ENCODE peak calls at places on chromosomes 16 and 17, in nine cellular contexts. T is cardiac muscle cell, O is SK-N-SH, P is H9, G is B cell, E is body of pancreas, K is pancreas, N is endothelial cell of umbilical vein, Q is upper lobe of right lung. R is an unnamed sample.

GRCh38 chr17:47120521-47121095 is 68.5 kb downstream of the CDC27 start:
- DNase-seq in T (no peak), O (no peak), P (no peak), G (no peak), E (no peak), K (no peak), N (no peak), Q (no peak), R (no peak)

GRCh38 chr16:1082266-1082951 is 9.9 kb downstream of the SSTR5 start:
- DNase-seq in T (no peak), O (no peak), P (no peak), G (no peak), E (no peak), K (no peak), N (peak), Q (no peak), R (no peak)

GRCh38 chr17:29572691-29573557 is 4.4 kb downstream of the TP53I13 start:
- DNase-seq in T (peak), O (peak), P (peak), G (peak), E (peak), K (peak), N (peak), Q (peak), R (peak)

GRCh38 chr17:55722742-55723487 is at the start of gene TMEM100:
- DNase-seq in T (no peak), O (peak), P (no peak), G (no peak), E (no peak), K (no peak), N (peak), Q (no peak), R (no peak)

GRCh38 chr16:79128706-79129105 is 471.8 kb downstream of the MAF start:
- DNase-seq in T (no peak), O (no peak), P (no peak), G (no peak), E (no peak), K (no peak), N (no peak), Q (no peak), R (no peak)

GRCh38 chr16:4244881-4245280 is 3.0 kb upstream of the SRL start:
- DNase-seq in T (no peak), O (no peak), P (no peak), G (no peak), E (no peak), K (no peak), N (no peak), Q (no peak), R (no peak)

GRCh38 chr16:82758406-82758805 is 131.6 kb downstream of the CDH13 start:
- DNase-seq in T (no peak), O (no peak), P (no peak), G (no peak), E (no peak), K (no peak), N (no peak), Q (no peak), R (no peak)

GRCh38 chr17:20995873-20996723 is 46.7 kb downstream of the USP22 start:
- DNase-seq in T (no peak), O (peak), P (no peak), G (no peak), E (no peak), K (no peak), N (no peak), Q (peak), R (no peak)

GRCh38 chr17:1299729-1300579 is 20.5 kb downstream of the TRARG1 start:
- DNase-seq in T (no peak), O (no peak), P (peak), G (no peak), E (no peak), K (no peak), N (no peak), Q (no peak), R (no peak)

GRCh38 chr17:2421315-2422147 is 20.7 kb upstream of the MNT start:
- DNase-seq in T (no peak), O (no peak), P (no peak), G (no peak), E (peak), K (peak), N (no peak), Q (no peak), R (no peak)

GRCh38 chr17:64244165-64244564 is 18.9 kb downstream of the TEX2 start:
- DNase-seq in T (peak), O (no peak), P (no peak), G (no peak), E (no peak), K (no peak), N (no peak), Q (no peak), R (no peak)

GRCh38 chr16:77721752-77722314 is 481 bp upstream of the NUDT7 start:
- DNase-seq in T (no peak), O (no peak), P (no peak), G (no peak), E (no peak), K (no peak), N (no peak), Q (no peak), R (no peak)

GRCh38 chr17:68592667-68593330 is 8.4 kb downstream of the FAM20A start:
- DNase-seq in T (no peak), O (no peak), P (peak), G (no peak), E (no peak), K (no peak), N (no peak), Q (no peak), R (no peak)

GRCh38 chr17:71986886-71987285 is 133.9 kb upstream of the SOX9 start:
- DNase-seq in T (no peak), O (no peak), P (no peak), G (no peak), E (no peak), K (no peak), N (no peak), Q (no peak), R (no peak)

GRCh38 chr17:59454633-59455105 is 110.7 kb upstream of the DHX40 start:
- DNase-seq in T (no peak), O (no peak), P (no peak), G (no peak), E (no peak), K (no peak), N (no peak), Q (no peak), R (no peak)

DNA sequence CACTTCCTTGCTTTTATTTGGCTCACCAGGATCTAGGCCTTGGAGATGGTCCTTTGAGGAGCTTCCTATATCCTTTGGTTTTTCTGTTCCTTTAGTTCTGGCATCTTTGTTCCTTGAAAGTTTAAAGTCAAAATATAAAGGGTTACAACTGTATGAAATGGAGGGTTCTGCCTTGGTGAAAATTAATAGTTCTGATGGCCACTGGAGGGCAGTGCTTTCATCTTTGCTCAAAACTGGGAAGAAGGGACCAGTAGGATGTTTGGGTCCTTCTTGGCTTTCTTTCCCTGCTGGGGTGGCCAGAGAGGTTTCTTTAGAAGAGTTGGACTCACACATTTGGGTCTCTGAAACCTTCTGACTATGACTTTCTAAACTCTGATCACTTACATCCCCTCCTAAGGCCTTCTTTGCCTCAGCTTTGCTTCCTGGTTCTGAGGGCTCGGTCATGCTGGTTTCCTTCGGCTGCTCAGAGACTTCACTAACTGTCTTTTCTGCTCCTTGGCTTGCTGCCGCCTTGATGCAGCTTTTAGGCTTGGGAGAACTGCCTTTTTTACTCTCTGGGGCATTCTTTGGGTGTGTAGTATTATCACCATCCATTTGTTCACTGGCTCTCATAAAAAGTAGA is 10.9 kb upstream of the ITGA2B start:
- DNase-seq in T (peak), O (no peak), P (no peak), G (no peak), E (no peak), K (no peak), N (peak), Q (no peak), R (no peak)
- TF ChIP-seq CTCF in T (peak), O (peak), P (peak), G (peak), E (peak), K (peak), N (peak), Q (peak), R (peak)

GRCh38 chr16:88634994-88635670 is 3.2 kb upstream of the IL17C start:
- DNase-seq in T (no peak), O (no peak), P (no peak), G (no peak), E (no peak), K (no peak), N (no peak), Q (no peak), R (no peak)
- TF ChIP-seq CTCF in T (no peak), O (no peak), P (no peak), G (no peak), E (no peak), K (no peak), N (no peak), Q (no peak), R (peak)

DNA sequence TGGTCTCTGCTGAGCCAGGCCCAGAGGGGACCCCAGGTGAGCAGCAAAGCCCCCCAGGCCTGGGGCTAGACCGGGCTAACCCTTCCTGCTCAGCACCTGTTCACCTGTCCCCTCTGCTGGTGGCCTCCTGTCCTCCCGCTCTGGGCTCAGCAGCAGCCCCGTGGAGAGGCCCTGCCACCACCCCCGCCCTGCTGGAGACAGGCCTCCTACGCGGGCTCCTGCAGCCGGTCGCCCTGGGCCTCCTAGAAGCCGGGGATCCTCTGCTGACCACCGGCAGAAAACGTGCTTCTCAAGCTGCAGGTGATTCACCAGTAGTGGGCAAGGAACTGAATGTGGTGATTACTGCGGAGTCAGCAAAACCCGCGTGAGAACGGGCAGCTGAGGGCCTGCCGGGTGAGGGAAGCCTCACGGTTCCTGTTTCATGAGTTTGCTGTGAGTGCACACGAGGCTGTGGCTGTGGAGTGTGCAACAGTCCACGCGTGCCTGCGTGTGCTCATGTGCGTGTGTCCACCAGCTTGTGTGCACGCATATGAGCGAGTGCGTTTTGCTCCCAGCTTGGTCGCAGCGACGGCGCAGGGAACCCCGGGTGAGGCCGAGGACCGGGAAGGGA is 792 bp downstream of the SECTM1 start:
- DNase-seq in T (no peak), O (peak), P (peak), G (peak), E (peak), K (peak), N (peak), Q (peak), R (no peak)
- TF ChIP-seq CTCF in T (no peak), O (no peak), P (no peak), G (no peak), E (no peak), K (no peak), N (no peak), Q (no peak), R (no peak)

DNA sequence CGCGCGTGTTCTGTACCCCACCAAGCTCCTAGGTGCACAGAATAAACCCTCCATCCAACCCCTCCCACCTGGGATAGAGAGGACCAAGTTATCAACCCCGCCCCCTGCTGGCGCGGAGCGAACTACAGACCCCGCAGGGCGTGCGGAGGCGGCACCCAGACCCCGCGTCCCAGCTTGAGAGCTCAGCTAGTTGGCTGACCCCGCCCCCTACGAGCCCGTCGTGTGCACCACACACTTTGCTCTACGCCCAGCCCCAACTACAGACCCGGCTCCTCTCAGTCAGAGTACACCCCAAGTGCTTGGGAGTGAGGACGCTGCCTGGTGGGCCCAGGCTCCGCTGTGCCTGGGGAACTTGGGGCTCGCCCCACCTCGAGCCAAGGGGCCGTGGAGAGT is 1.5 kb downstream of the GRIN2A start:
- DNase-seq in T (peak), O (peak), P (peak), G (peak), E (peak), K (peak), N (no peak), Q (peak), R (peak)
- TF ChIP-seq CTCF in T (peak), O (peak), P (peak), G (no peak), E (peak), K (peak), N (peak), Q (peak), R (peak)

GRCh38 chr17:7293821-7294613 is 422 bp downstream of the YBX2 start:
- DNase-seq in T (peak), O (peak), P (peak), G (peak), E (peak), K (peak), N (no peak), Q (peak), R (peak)

GRCh38 chr17:7294614-7295153 is at the start of gene YBX2:
- DNase-seq in T (peak), O (peak), P (peak), G (peak), E (peak), K (peak), N (peak), Q (peak), R (peak)

GRCh38 chr17:7293131-7293557 is 1.3 kb downstream of the YBX2 start:
- DNase-seq in T (no peak), O (peak), P (no peak), G (peak), E (no peak), K (no peak), N (no peak), Q (no peak), R (no peak)

GRCh38 chr17:7296189-7296861 is 1.9 kb upstream of the YBX2 start:
- DNase-seq in T (peak), O (peak), P (peak), G (peak), E (peak), K (peak), N (peak), Q (peak), R (peak)

DNA sequence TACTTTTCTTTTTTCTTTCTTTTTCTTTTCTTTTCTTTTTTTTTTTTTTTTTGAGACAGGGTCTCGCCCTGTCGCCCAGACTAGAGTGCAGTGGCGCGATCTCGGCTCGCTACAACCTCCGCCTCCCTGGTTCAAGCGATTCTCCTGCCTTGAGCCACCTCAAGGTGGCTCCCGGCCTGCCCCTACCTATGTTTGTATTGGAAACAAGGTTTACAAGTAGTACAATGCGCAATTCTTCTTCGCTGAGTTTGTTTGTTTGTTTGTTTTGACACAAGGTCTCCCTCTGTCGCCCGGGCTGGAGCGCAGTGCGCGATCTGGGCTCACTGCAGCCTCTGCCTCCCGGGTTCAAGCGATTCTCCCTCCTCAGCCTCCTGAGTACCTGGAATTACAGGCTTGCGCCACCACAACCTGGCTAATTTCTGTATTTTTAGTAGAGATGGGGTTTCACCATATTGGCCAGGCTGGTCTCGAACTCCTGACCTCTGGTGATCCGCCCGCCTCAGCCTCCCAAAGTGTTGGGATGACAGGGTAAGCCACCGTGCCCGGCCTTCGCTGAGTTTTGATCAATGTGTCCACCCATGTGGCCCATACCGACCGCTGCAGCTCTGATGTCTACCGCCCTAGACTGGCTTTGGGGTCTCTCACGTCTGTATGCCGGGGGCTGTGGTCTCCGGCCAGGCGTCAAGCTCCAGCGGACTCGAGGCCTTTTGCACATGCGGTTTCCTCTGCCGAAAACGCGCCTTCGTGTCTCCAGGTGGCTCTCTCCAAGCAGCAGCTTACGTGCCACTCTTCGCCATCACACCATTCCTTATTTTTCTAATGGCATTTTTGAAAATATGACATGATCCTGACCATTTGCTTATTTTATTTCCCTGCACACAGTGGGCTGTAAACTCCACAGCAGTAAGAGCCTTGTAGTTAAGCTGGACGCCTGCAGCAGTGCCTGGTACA is 1.1 kb upstream of the YBX2 start:
- DNase-seq in T (no peak), O (peak), P (no peak), G (peak), E (no peak), K (no peak), N (no peak), Q (no peak), R (peak)
- TF ChIP-seq CTCF in T (no peak), O (no peak), P (peak), G (no peak), E (no peak), K (no peak), N (no peak), Q (no peak), R (no peak)

GRCh38 chr17:4856271-4856936 is 23.3 kb downstream of the MINK1 start:
- DNase-seq in T (no peak), O (no peak), P (no peak), G (no peak), E (no peak), K (no peak), N (peak), Q (no peak), R (no peak)

GRCh38 chr17:4859816-4860625 is 26.9 kb downstream of the MINK1 start:
- DNase-seq in T (no peak), O (no peak), P (no peak), G (no peak), E (no peak), K (no peak), N (no peak), Q (no peak), R (no peak)

GRCh38 chr17:4856937-4857314 is 23.8 kb downstream of the MINK1 start:
- DNase-seq in T (no peak), O (no peak), P (no peak), G (no peak), E (no peak), K (no peak), N (no peak), Q (no peak), R (no peak)

GRCh38 chr17:4858880-4859260 is 25.7 kb downstream of the MINK1 start:
- DNase-seq in T (no peak), O (peak), P (peak), G (no peak), E (peak), K (peak), N (peak), Q (peak), R (no peak)

GRCh38 chr17:4858068-4858879 is 25.1 kb downstream of the MINK1 start:
- DNase-seq in T (no peak), O (peak), P (peak), G (no peak), E (no peak), K (no peak), N (peak), Q (no peak), R (no peak)
- TF ChIP-seq CTCF in T (no peak), O (no peak), P (no peak), G (no peak), E (no peak), K (no peak), N (no peak), Q (no peak), R (no peak)

GRCh38 chr16:66895999-66896398 is 15.7 kb downstream of the PDP2 start:
- DNase-seq in T (no peak), O (no peak), P (no peak), G (no peak), E (no peak), K (no peak), N (no peak), Q (no peak), R (peak)

GRCh38 chr16:66894055-66894454 is 13.7 kb downstream of the PDP2 start:
- DNase-seq in T (no peak), O (no peak), P (no peak), G (no peak), E (no peak), K (no peak), N (no peak), Q (no peak), R (no peak)

GRCh38 chr16:66898207-66898606 is 17.9 kb downstream of the PDP2 start:
- DNase-seq in T (no peak), O (no peak), P (no peak), G (no peak), E (no peak), K (no peak), N (no peak), Q (no peak), R (no peak)

GRCh38 chr16:66895697-66895995 is 15.3 kb downstream of the PDP2 start:
- DNase-seq in T (no peak), O (no peak), P (no peak), G (peak), E (no peak), K (no peak), N (no peak), Q (no peak), R (no peak)

GRCh38 chr16:66894948-66895696 is 14.8 kb downstream of the PDP2 start:
- DNase-seq in T (peak), O (peak), P (peak), G (peak), E (peak), K (no peak), N (peak), Q (no peak), R (peak)
- TF ChIP-seq CTCF in T (peak), O (peak), P (peak), G (peak), E (peak), K (peak), N (peak), Q (peak), R (peak)

GRCh38 chr16:52069866-52070265 is 477.1 kb downstream of the TOX3 start:
- DNase-seq in T (peak), O (peak), P (peak), G (no peak), E (no peak), K (no peak), N (no peak), Q (no peak), R (no peak)
- TF ChIP-seq CTCF in T (peak), O (no peak), P (peak), G (no peak), E (peak), K (no peak), N (no peak), Q (peak), R (no peak)

R was measured in GM13977.